ENCODE peak calls at places on chromosomes 3 and 15, in six cellular contexts. W is GM20000; N is lung microvascular endothelial cell; Q is naive thymus-derived CD4-positive, alpha-beta T cell; K is dorsolateral prefrontal cortex; S is PC-3. T is an unnamed sample.

GRCh38 chr15:40435331-40436089 is 5.2 kb upstream of the BAHD1 start:
- DNase-seq in S (no peak), Q (no peak), W (no peak), N (no peak), K (no peak), T (no peak)

GRCh38 chr15:20106026-20106425 is 435.6 kb downstream of the GOLGA6L6 start:
- DNase-seq in S (no peak), N (no peak), K (no peak), W (no peak), Q (no peak), T (no peak)

GRCh38 chr15:94253742-94254141 is 22.4 kb downstream of the MCTP2 start:
- DNase-seq in K (no peak), W (no peak), Q (no peak), N (no peak), S (no peak), T (no peak)

GRCh38 chr3:194040501-194041273 is 95.3 kb upstream of the HES1 start:
- DNase-seq in K (no peak), Q (no peak), W (no peak), N (peak; percentile 10), S (peak; percentile 37), T (no peak)

GRCh38 chr3:57872606-57873005 is 116.5 kb downstream of the SLMAP start:
- DNase-seq in N (no peak), S (no peak), W (no peak), Q (no peak), K (no peak), T (no peak)

GRCh38 chr3:143201066-143201465 is 81.5 kb downstream of the CHST2 start:
- DNase-seq in W (no peak), S (no peak), K (no peak), Q (no peak), N (no peak), T (no peak)

GRCh38 chr3:19183572-19183971 is 35.3 kb downstream of the KCNH8 start:
- DNase-seq in Q (no peak), N (no peak), K (no peak), S (no peak), W (no peak), T (no peak)

GRCh38 chr3:149305376-149305775 is 28.1 kb downstream of the TM4SF18 start:
- DNase-seq in Q (no peak), K (no peak), N (no peak), S (no peak), W (no peak), T (no peak)

GRCh38 chr3:29478671-29479070 is 197.8 kb downstream of the RBMS3 start:
- DNase-seq in K (no peak), N (no peak), S (no peak), W (no peak), Q (no peak), T (no peak)

GRCh38 chr15:57566840-57567239 is 24.9 kb upstream of the MYZAP start:
- DNase-seq in S (peak; percentile 70), N (peak; percentile 98), K (no peak), Q (no peak), W (no peak), T (no peak)

GRCh38 chr3:145869958-145870357 is 291.0 kb downstream of the PLOD2 start:
- DNase-seq in N (no peak), S (no peak), K (no peak), Q (no peak), W (no peak), T (no peak)

GRCh38 chr3:126361211-126361610 is 4.0 kb upstream of the KLF15 start:
- DNase-seq in N (no peak), Q (no peak), W (no peak), K (peak; percentile 13), S (no peak), T (no peak)

GRCh38 chr15:68055224-68055705 is 1.1 kb downstream of the PIAS1 start:
- DNase-seq in K (no peak), Q (peak; percentile 73), S (peak; percentile 53), W (peak; percentile 71), N (peak; percentile 37), T (no peak)

GRCh38 chr3:195150194-195151118 is 120.5 kb downstream of the XXYLT1 start:
- DNase-seq in S (peak; percentile 78), K (peak; percentile 43), Q (peak; percentile 29), N (peak; percentile 95), W (no peak), T (no peak)

GRCh38 chr3:9536212-9536611 is 17.4 kb downstream of the LHFPL4 start:
- DNase-seq in N (no peak), W (no peak), K (no peak), Q (no peak), S (no peak), T (no peak)

GRCh38 chr3:100709840-100710235 is 544 bp downstream of the TFG start:
- DNase-seq in K (no peak), Q (peak; percentile 27), N (peak; percentile 66), W (peak; percentile 24), S (peak; percentile 17), T (peak; percentile 25)

GRCh38 chr3:178823140-178823539 is 248.5 kb downstream of the ZMAT3 start:
- DNase-seq in K (no peak), Q (no peak), N (no peak), W (no peak), S (no peak), T (no peak)

GRCh38 chr3:29057326-29057725 is 223.5 kb upstream of the RBMS3 start:
- DNase-seq in S (no peak), W (no peak), N (no peak), K (no peak), Q (no peak), T (no peak)

GRCh38 chr3:31356941-31357340 is 175.8 kb upstream of the STT3B start:
- DNase-seq in W (no peak), S (peak; percentile 31), N (peak; percentile 7), Q (no peak), K (no peak), T (no peak)

GRCh38 chr3:77159182-77159581 is 119.3 kb downstream of the ROBO2 start:
- DNase-seq in S (peak; percentile 17), W (no peak), K (no peak), N (no peak), Q (no peak), T (no peak)

GRCh38 chr15:100285641-100286295 is 56.0 kb downstream of the ADAMTS17 start:
- DNase-seq in K (no peak), S (no peak), N (no peak), W (no peak), Q (no peak), T (no peak)

GRCh38 chr3:67920311-67920710 is 265.9 kb upstream of the SUCLG2 start:
- DNase-seq in K (no peak), N (no peak), Q (no peak), S (no peak), W (no peak), T (no peak)

GRCh38 chr15:43498988-43499387 is 6.0 kb upstream of the TP53BP1 start:
- DNase-seq in N (no peak), Q (no peak), K (no peak), S (no peak), W (no peak), T (no peak)

GRCh38 chr15:85792102-85792731 is 2.5 kb downstream of the KLHL25 start:
- DNase-seq in Q (no peak), N (no peak), W (no peak), S (no peak), K (no peak), T (no peak)

GRCh38 chr3:188294823-188295487 is 141.0 kb downstream of the LPP start:
- DNase-seq in Q (no peak), W (no peak), K (no peak), N (peak; percentile 83), S (peak; percentile 94), T (no peak)

GRCh38 chr15:44308415-44308814 is 19.9 kb downstream of the GOLM2 start:
- DNase-seq in W (peak; percentile 51), K (no peak), S (no peak), N (no peak), Q (no peak), T (no peak)

GRCh38 chr15:85667491-85668424 is 127.0 kb downstream of the KLHL25 start:
- DNase-seq in W (peak; percentile 65), Q (peak; percentile 78), N (peak; percentile 96), K (no peak), S (peak; percentile 83), T (no peak)

GRCh38 chr3:11635671-11636371 is 7.9 kb downstream of the VGLL4 start:
- DNase-seq in K (no peak), N (peak; percentile 52), Q (no peak), W (no peak), S (no peak), T (no peak)

GRCh38 chr3:149673393-149673792 is 15.6 kb upstream of the WWTR1 start:
- DNase-seq in N (no peak), W (no peak), S (peak; percentile 25), K (no peak), Q (no peak), T (no peak)

GRCh38 chr3:188584162-188584529 is 430.2 kb downstream of the LPP start:
- DNase-seq in W (no peak), K (no peak), S (peak; percentile 68), Q (no peak), N (peak; percentile 87), T (no peak)

GRCh38 chr3:7573330-7573729 is 712.4 kb downstream of the GRM7 start:
- DNase-seq in Q (no peak), K (no peak), W (no peak), N (no peak), S (no peak), T (no peak)

GRCh38 chr15:81002254-81003022 is 1.7 kb downstream of the TLNRD1 start:
- DNase-seq in K (no peak), Q (no peak), S (no peak), W (peak; percentile 51), N (peak; percentile 51), T (no peak)

GRCh38 chr3:143433787-143434378 is 314.3 kb downstream of the CHST2 start:
- DNase-seq in Q (peak; percentile 12), N (no peak), S (peak; percentile 26), W (peak; percentile 24), K (no peak), T (no peak)

GRCh38 chr3:194034556-194035336 is 101.2 kb upstream of the HES1 start:
- DNase-seq in S (no peak), N (no peak), W (no peak), Q (no peak), K (no peak), T (no peak)

GRCh38 chr3:176663376-176663775 is 533.9 kb downstream of the TBL1XR1 start:
- DNase-seq in S (peak; percentile 19), N (peak; percentile 25), Q (no peak), W (no peak), K (no peak), T (no peak)

GRCh38 chr3:119637679-119638525 is 22.5 kb downstream of the POPDC2 start:
- DNase-seq in N (peak; percentile 27), K (no peak), S (peak; percentile 90), W (peak; percentile 30), Q (no peak), T (no peak)

GRCh38 chr3:150238043-150238802 is 169.9 kb upstream of the TSC22D2 start:
- DNase-seq in N (no peak), Q (no peak), S (peak; percentile 87), W (no peak), K (no peak), T (no peak)

GRCh38 chr15:94119923-94120775 is 111.2 kb upstream of the MCTP2 start:
- DNase-seq in W (peak; percentile 61), S (peak; percentile 86), N (peak; percentile 73), Q (peak; percentile 61), K (peak; percentile 71), T (peak; percentile 7)

GRCh38 chr15:89111961-89112340 is 23.7 kb downstream of the ABHD2 start:
- DNase-seq in K (no peak), Q (no peak), W (no peak), N (no peak), S (no peak), T (no peak)

T was measured in anterior cingulate cortex.